ENCODE peak calls at places on chromosomes 13 and 19, in seven cellular contexts. J is mesenchymal stem cell, V is trophoblast cell, C is IMR-90, P is H9, K is H1, N is mesendoderm. X is an unnamed sample. For H3K27me3, the result is how much of the 10 kb centered on the place peaks cover.

GRCh38 chr13:43879323-43880181 is at the start of the genes CCDC122 and LACC1:
- DNase-seq in J (peak), V (peak), C (peak), P (peak), K (no peak), N (peak), X (peak)

GRCh38 chr13:39945226-39945625 is 289.8 kb downstream of the COG6 start:
- DNase-seq in J (no peak), V (no peak), C (no peak), P (no peak), K (no peak), N (no peak), X (no peak)

GRCh38 chr13:21526707-21527454 is 67.8 kb upstream of the ZDHHC20 start:
- DNase-seq in J (no peak), V (no peak), C (no peak), P (no peak), K (no peak), N (no peak), X (no peak)

GRCh38 chr13:26502826-26503225 is 54.7 kb upstream of the WASF3 start:
- DNase-seq in J (peak), V (no peak), C (peak), P (peak), K (no peak), N (peak), X (no peak)

GRCh38 chr13:73765651-73766384 is 368.4 kb downstream of the KLF12 start:
- DNase-seq in J (peak), V (no peak), C (peak), P (peak), K (no peak), N (peak), X (peak)

GRCh38 chr13:90455861-90456260 is 891.6 kb upstream of the MIR17HG start:
- DNase-seq in J (no peak), V (no peak), C (no peak), P (no peak), K (no peak), N (no peak), X (no peak)

GRCh38 chr13:40190656-40191100 is 475.8 kb downstream of the FOXO1 start:
- DNase-seq in J (peak), V (no peak), C (peak), P (no peak), K (no peak), N (peak), X (peak)

GRCh38 chr13:113367020-113367560 is 3.2 kb upstream of the GRTP1 start:
- DNase-seq in J (no peak), V (no peak), C (no peak), P (no peak), K (no peak), N (no peak), X (no peak)

GRCh38 chr13:48950507-48950886 is 25.2 kb upstream of the FNDC3A start:
- DNase-seq in J (no peak), V (no peak), C (peak), P (no peak), K (no peak), N (peak), X (no peak)

GRCh38 chr13:100694722-100695644 is 20.4 kb upstream of the TMTC4 start:
- DNase-seq in J (peak), V (peak), C (peak), P (peak), K (peak), N (peak), X (peak)

GRCh38 chr13:93230466-93230865 is 3.9 kb downstream of the GPC6 start:
- DNase-seq in J (peak), V (no peak), C (peak), P (no peak), K (no peak), N (no peak), X (no peak)

GRCh38 chr19:3404324-3405260 is 38.2 kb downstream of the NFIC start:
- DNase-seq in J (peak), V (no peak), C (peak), P (no peak), K (no peak), N (no peak), X (no peak)

GRCh38 chr13:114081761-114082681 is 50.4 kb downstream of the RASA3 start:
- DNase-seq in J (no peak), V (no peak), C (no peak), P (no peak), K (no peak), N (no peak), X (no peak)

GRCh38 chr19:4260605-4261191 is 13.8 kb downstream of the YJU2 start:
- DNase-seq in J (no peak), V (no peak), C (no peak), P (no peak), K (no peak), N (no peak), X (no peak)

GRCh38 chr13:66305960-66306617 is 924.0 kb downstream of the PCDH9 start:
- DNase-seq in J (no peak), V (no peak), C (no peak), P (no peak), K (no peak), N (no peak), X (no peak)

GRCh38 chr13:75705395-75705794 is 69.3 kb downstream of the LMO7 start:
- DNase-seq in J (peak), V (peak), C (peak), P (no peak), K (no peak), N (no peak), X (no peak)

GRCh38 chr13:39942901-39943273 is 287.4 kb downstream of the COG6 start:
- DNase-seq in J (peak), V (peak), C (peak), P (peak), K (peak), N (peak), X (peak)

GRCh38 chr13:27976362-27977177 is 7.5 kb upstream of the CDX2 start:
- DNase-seq in J (no peak), V (no peak), C (no peak), P (peak), K (no peak), N (no peak), X (no peak)

GRCh38 chr19:9862897-9863296 is 27.8 kb downstream of the PIN1 start:
- DNase-seq in J (no peak), V (no peak), C (no peak), P (no peak), K (no peak), N (no peak), X (no peak)
- H2BK120ac ChIP-seq in J (no peak), V (no peak), C (no peak), P (no peak), K (no peak), N (no peak), X (no peak)

DNA sequence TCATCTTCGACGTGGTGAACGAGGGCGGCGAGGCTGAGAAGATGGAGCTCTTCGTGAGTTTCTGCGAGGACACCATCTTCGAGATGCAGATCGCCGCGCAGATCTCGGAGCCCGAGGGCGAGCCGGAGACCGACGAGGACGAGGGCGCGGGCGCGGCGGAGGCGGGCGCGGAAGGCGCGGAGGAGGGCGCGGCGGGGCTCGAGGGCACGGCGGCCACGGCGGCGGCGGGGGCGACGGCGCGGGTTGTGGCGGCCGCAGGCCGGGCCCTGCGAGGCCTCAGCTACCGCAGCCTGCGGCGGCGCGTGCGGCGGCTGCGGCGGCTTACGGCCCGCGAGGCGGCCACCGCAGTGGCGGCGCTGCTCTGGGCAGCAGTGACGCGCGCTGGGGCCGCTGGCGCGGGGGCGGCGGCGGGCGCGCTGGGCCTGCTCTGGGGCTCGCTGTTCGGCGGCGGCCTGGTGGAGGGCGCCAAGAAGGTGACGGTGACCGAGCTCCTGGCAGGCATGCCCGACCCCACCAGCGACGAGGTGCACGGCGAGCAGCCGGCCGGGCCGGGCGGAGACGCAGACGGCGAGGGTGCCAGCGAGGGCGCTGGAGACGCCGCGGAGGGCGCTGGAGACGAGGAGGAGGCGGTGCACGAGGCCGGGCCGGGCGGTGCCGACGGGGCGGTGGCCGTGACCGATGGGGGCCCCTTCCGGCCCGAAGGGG is 52.6 kb downstream of the MAP4K1 start:
- DNase-seq in J (no peak), V (no peak), C (no peak), P (peak), K (no peak), N (no peak), X (no peak)
- H3K27me3 ChIP-seq in J (under half), V (under half), C (under half), P (under half), K (under half), N (under half), X (under half)

GRCh38 chr13:37357548-37357947 is 241.0 kb downstream of the POSTN start:
- DNase-seq in J (no peak), V (no peak), C (peak), P (no peak), K (no peak), N (no peak), X (no peak)
- H2BK120ac ChIP-seq in J (no peak), V (no peak), C (no peak), P (no peak), K (no peak), N (no peak), X (no peak)

GRCh38 chr13:20190481-20191310 is 2.0 kb downstream of the GJB2 start:
- DNase-seq in J (peak), V (no peak), C (peak), P (no peak), K (no peak), N (no peak), X (no peak)
- H3K27me3 ChIP-seq in J (under half), V (under half), C (under half), P (under half), K (half or more), N (under half), X (under half)

DNA sequence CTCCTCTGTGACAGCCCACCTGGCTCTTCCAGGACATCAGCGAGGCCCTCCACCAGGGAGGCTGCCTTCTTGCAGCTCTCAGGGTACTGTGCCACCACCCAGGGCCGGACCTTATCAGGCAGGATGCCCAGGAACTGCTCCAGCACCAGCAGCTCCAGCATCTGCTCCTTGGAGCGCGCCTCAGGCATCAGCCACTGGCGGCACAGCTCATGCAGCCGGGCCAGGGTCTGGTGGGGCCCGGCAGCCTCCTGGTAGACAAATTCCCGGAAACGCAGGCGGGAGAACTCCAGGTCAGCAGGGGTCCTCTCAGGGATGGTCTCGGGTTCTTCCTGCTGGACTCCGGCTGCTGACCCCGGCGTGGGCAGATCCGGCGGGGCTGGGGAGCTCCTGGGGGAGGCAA is 8.2 kb downstream of the ZSCAN18 start:
- DNase-seq in J (no peak), V (no peak), C (no peak), P (no peak), K (no peak), N (no peak), X (no peak)
- H2BK120ac ChIP-seq in J (no peak), V (no peak), C (no peak), P (no peak), K (no peak), N (no peak), X (no peak)

DNA sequence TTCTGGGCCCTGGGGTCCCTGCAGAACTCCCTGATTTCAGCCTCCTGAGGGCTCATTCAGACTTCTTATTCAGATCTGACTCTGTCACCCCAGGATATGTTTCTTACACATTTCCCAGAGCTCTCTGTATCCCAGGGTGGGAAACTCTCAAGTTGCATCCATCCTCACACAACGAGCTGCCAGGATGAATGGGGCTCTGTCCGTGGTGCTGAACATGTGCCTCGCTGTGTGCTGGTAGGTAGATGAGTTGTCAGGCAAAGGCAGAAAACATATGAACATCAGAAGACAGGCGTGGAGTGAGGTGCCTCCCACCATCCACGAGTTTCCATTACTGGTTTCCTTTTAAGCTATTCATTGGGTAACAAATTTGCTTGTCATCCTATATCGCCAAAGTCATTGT is 11.4 kb upstream of the IGFL1 start:
- DNase-seq in J (peak), V (peak), C (peak), P (peak), K (peak), N (peak), X (peak)
- H3K27me3 ChIP-seq in J (under half), V (under half), C (under half), P (under half), K (under half), N (under half), X (under half)

GRCh38 chr19:18159810-18160209 is 6.8 kb downstream of the PIK3R2 start:
- DNase-seq in J (no peak), V (peak), C (no peak), P (no peak), K (no peak), N (no peak), X (no peak)
- H2BK120ac ChIP-seq in J (no peak), V (no peak), C (no peak), P (no peak), K (no peak), N (no peak), X (no peak)

GRCh38 chr19:12804051-12804450 is 2.2 kb downstream of the THSD8 start:
- DNase-seq in J (no peak), V (no peak), C (no peak), P (no peak), K (no peak), N (no peak), X (no peak)
- H3K27me3 ChIP-seq in J (under half), V (under half), C (under half), P (under half), K (under half), N (under half), X (under half)

DNA sequence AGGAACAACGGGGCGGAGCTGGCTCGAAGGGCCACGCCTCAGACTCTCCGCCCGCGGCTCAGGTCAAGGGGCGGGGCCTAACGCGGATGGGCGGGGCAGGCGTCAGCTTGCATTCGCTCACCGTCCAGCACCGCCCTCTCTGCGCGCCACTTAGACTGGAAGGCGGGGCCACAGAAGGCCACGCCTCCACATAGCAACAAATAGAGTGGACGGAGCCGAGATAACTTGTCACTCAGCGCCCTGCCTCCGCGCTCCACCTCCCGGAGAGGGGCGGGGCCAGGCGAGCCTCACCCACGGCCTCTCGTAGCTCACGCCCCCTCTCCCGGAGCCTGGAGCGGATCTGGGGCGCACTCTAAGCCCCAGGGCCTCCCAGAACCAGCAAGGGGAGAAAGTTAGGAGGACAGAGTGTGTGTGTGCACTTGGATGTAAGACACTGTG is 255 bp upstream of the BLVRB start:
- DNase-seq in J (peak), V (peak), C (peak), P (peak), K (peak), N (peak), X (peak)
- H2BK120ac ChIP-seq in J (no peak), V (no peak), C (no peak), P (no peak), K (no peak), N (no peak), X (no peak)

DNA sequence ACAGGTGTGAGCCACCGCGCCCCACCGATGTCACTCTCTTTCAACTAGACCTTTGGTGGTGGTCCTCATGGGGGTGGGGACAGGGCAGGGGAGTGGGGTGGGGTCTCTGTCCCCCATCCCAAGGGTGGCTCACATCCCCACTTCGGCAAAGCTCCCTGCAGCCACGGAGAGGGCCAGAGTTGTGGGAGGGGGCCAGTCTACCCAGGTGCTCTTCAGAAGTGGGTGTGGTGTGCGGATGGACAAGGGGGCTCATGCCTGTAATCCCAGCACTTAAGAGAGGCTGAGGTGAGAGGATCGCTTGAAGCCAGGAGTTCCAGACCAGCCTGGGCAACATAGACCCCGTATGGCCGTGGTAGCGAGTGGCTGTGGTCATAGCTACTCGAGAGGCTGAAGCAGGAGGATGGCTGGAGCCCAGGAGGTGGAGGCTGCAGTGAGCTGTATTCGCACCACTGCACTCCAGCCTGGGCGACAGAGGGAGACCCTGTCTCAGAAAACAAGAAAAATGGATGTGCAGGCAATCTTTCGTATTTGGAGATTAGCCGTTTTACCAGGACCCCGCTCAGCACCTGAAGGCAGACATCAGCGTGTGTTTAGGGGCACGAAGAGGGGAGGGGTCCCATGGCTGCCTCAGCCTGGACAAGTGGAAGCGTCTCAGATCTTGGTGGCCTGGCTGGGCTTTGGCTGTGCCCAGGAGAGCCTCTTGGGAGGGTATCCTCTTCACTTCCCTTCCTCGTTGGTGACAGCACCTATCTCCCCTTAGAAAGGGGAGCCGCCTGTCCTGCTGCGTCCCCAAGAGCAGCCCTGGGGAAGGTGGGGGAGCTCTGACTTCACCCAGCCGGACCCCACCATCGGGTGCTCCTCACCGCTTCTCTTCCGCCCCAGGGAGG is 863 bp downstream of the TGFBR3L start:
- DNase-seq in J (no peak), V (no peak), C (no peak), P (no peak), K (no peak), N (no peak), X (no peak)
- H3K27me3 ChIP-seq in J (under half), V (under half), C (under half), P (under half), K (under half), N (under half), X (under half)